ENCODE peak calls at places on chromosomes 1 and 21, in seven cellular contexts. E is A549, Y is AG10803, O is natural killer cell, P is brain microvascular endothelial cell, V is foreskin fibroblast, K is HFFc6. H is an unnamed sample.

GRCh38 chr1:81894867-81895266 is 94.1 kb downstream of the ADGRL2 start:
- DNase-seq in O (no peak), Y (no peak), V (no peak), P (peak; percentile 5), E (no peak), K (no peak), H (no peak)

GRCh38 chr1:203726417-203726867 is 38.5 kb upstream of the LAX1 start:
- DNase-seq in P (no peak), O (no peak), E (no peak), K (no peak), Y (no peak), V (no peak), H (no peak)

GRCh38 chr1:15757575-15758401 is 807 bp upstream of the FBLIM1 start:
- DNase-seq in Y (peak; percentile 26), P (no peak), O (no peak), V (peak; percentile 74), E (no peak), K (peak; percentile 34), H (no peak)

GRCh38 chr1:202221911-202222909 is 28.6 kb downstream of the LGR6 start:
- DNase-seq in P (peak; percentile 12), K (no peak), E (no peak), O (no peak), Y (no peak), V (no peak), H (no peak)

GRCh38 chr21:43206231-43207042 is 37.6 kb downstream of the CRYAA start:
- DNase-seq in Y (no peak), E (no peak), P (no peak), V (no peak), O (no peak), K (no peak), H (no peak)

GRCh38 chr21:42833439-42833815 is 45.9 kb downstream of the WDR4 start:
- DNase-seq in E (peak; percentile 38), O (no peak), P (no peak), K (no peak), Y (no peak), V (peak; percentile 56), H (no peak)

GRCh38 chr21:42057861-42058437 is 13.2 kb upstream of the UMODL1 start:
- DNase-seq in P (no peak), V (no peak), Y (no peak), K (no peak), E (no peak), O (no peak), H (no peak)

GRCh38 chr1:169601096-169601881 is 15.0 kb upstream of the F5 start:
- DNase-seq in E (peak; percentile 6), O (no peak), V (peak; percentile 39), K (peak; percentile 30), P (no peak), Y (peak; percentile 16), H (peak; percentile 12)

GRCh38 chr1:36122062-36122461 is 3.0 kb downstream of the COL8A2 start:
- DNase-seq in P (no peak), V (no peak), K (no peak), O (no peak), E (no peak), Y (no peak), H (no peak)

GRCh38 chr1:88873737-88874374 is 17.5 kb downstream of the GTF2B start:
- DNase-seq in P (no peak), E (no peak), V (no peak), Y (peak; percentile 11), K (no peak), O (no peak), H (no peak)

DNA sequence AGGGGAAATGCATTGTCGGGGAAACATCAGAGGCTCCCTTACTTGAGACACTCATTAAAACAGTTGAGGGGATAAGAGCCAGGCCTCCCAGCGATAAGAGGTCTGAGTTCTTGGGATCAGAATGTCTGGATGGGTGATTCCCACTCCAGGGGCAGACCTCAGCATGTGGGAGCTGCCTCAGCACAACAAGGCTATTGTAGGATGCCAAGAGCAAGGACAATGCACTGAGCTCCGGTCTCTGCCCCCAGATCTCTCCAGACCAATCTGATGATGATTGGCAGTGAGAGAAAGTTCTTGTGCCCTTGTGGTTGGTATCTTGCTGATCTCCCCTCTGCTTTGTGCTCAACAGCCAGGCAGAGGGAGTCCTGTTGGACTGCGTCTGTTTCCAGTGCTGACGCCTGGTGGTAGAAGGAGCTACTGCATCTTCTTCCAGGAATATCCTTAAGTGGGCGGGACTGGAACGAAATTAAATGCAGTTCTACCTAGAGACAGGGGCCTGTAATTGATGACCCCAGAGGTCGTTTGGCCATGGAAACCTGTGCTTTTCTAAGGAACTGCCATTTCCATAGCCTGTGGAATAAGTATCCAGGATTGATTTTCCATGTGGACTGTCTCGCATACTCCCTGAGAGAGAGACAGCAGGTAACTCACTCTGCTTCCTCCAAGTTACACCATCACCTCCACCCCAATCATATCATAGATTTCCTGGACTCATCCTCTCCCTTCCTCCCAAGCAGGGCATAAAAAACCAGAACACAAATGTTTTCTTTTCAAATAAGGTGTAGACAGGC is 6.7 kb upstream of the ACKR1 start:
- DNase-seq in V (peak; percentile 85), E (peak; percentile 57), Y (peak; percentile 74), O (no peak), P (peak; percentile 78), K (peak; percentile 77), H (peak; percentile 64)
- TF ChIP-seq CTCF in V (peak; percentile 98), E (peak; percentile 73), Y (peak; percentile 98), O (peak; percentile 47), P (peak; percentile 96), K (peak; percentile 94), H (peak; percentile 99)

DNA sequence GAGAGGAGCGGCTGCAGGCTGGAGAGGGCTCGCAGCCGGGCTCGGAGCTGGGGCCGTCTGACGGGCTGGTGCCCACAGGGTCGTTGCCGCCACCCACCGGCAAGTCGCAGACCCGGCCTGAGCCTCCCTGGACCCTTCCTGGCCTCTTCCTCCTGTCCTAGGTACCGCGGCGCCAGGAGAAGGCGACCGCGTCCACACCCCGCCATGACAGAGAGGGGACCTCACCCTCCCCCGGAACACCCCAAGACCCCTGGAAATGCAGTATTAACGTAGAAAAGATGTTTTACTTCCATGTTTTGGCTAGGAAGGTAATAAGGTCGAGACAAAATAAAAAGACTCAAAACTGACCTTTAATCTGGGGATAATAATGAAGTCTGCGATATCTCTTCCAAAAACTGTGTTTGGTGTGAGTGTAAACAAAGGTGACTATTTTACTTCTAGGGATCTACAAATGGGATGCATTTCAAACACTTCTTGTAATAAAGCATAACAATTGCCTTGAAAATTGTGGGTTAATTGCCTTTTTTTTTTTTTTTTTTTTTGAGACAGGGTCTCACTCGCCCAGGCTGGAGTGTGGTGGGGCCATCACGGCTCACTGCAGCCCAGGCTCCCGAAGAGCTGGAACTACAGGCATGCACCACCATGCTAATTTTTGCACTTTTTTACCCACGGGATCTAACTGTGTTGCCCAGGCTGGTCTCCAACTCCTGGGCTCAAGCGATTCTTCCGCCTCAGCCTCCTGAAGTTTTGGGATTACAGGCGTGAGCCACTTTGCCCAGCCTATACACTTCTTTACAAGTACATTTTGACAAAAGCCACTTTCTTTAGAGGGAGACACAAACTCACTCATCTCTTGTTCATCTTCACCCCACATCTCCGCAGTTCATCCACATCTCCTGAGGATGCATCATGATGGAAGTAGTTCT is 838 bp upstream of the RSRP1 start:
- DNase-seq in O (no peak), Y (no peak), P (no peak), V (no peak), E (no peak), K (no peak), H (no peak)
- TF ChIP-seq CTCF in O (no peak), Y (peak; percentile 8), P (peak; percentile 21), V (no peak), E (no peak), K (peak; percentile 36), H (no peak)

GRCh38 chr21:28196981-28197380 is 795.7 kb downstream of the LTN1 start:
- DNase-seq in P (no peak), K (no peak), O (no peak), Y (no peak), E (no peak), V (peak; percentile 38), H (no peak)

DNA sequence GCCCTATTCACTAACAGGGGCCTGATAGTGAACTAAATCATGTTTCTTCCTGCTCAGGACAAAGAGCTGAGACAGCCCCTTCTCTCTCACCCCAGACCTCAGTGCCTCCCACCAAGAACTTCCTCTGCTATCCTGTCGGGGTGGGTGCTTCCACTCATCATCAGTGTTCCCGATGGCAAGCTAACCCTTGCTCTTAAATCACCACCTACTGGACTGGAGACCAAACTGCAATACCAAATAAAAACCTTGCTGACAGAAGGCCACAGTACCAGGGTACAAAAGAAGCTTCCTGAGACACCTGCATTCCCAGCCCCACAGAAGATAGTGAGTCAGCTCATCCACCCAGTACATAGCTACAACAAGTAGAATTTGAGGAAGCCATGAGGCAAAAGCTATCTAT is 799.5 kb downstream of the LTN1 start:
- DNase-seq in Y (no peak), E (no peak), O (no peak), P (no peak), V (no peak), K (no peak), H (no peak)
- TF ChIP-seq CTCF in Y (no peak), E (no peak), O (no peak), P (peak; percentile 37), V (no peak), K (peak; percentile 54), H (no peak)

GRCh38 chr1:197619008-197619640 is 156.2 kb downstream of the DENND1B start:
- DNase-seq in K (peak; percentile 40), Y (peak; percentile 49), P (no peak), O (no peak), E (no peak), V (peak; percentile 40), H (peak; percentile 19)
- TF ChIP-seq CTCF in K (peak; percentile 75), Y (peak; percentile 55), P (peak; percentile 10), O (no peak), E (peak; percentile 49), V (peak; percentile 24), H (peak; percentile 11)

DNA sequence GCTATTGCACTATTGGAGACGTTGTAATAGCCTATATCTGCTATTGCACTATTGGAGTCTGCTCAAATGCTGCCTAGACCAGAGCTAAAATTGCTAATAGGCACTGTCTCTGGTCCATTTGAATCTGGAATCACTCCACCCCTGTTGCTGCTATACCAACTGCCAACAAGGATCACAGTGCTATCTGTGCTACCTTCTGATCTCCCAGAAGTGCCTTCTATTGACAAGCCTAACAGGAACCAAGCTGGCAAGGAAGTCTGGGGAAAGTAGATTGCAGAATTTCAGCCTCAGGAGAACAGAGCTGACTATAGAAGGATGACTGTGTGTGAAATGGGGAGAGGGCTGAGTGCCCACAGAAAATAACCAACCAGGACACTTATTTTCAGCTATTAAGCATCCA is 15.9 kb downstream of the RWDD3 start:
- DNase-seq in Y (no peak), E (no peak), P (no peak), K (no peak), O (no peak), V (no peak), H (no peak)
- TF ChIP-seq CTCF in Y (no peak), E (no peak), P (no peak), K (no peak), O (no peak), V (no peak), H (no peak)

H was measured in astrocyte of the cerebellum.